ENCODE peak calls at places on chromosome 21, in four cellular contexts. K, I, U and Y are unnamed samples.

GRCh38 chr21:20971296-20971921 is 26.8 kb upstream of the NCAM2 start:
- DNase-seq in K (peak; percentile 49), I (no peak), U (no peak), Y (no peak)

GRCh38 chr21:35559128-35559831 is 501.0 kb downstream of the SETD4 start:
- DNase-seq in K (no peak), I (no peak), U (no peak), Y (no peak)

GRCh38 chr21:41973861-41974751 is 20.3 kb upstream of the C2CD2 start:
- DNase-seq in K (no peak), I (no peak), U (peak; percentile 28), Y (no peak)

GRCh38 chr21:40760811-40761210 is 86.1 kb downstream of the DSCAM start:
- DNase-seq in K (no peak), I (no peak), U (no peak), Y (no peak)

GRCh38 chr21:42397291-42398129 is 1.7 kb upstream of the TMPRSS3 start:
- DNase-seq in K (no peak), I (no peak), U (no peak), Y (no peak)

GRCh38 chr21:42845296-42845965 is 33.9 kb downstream of the WDR4 start:
- DNase-seq in K (no peak), I (peak; percentile 63), U (peak; percentile 58), Y (no peak)

GRCh38 chr21:35138665-35139381 is 89.7 kb upstream of the RUNX1 start:
- DNase-seq in K (no peak), I (no peak), U (no peak), Y (no peak)

GRCh38 chr21:42973309-42973990 is 912 bp upstream of the PKNOX1 start:
- DNase-seq in K (no peak), I (peak; percentile 69), U (no peak), Y (no peak)

GRCh38 chr21:32411366-32412161 is 942 bp upstream of the EVA1C start:
- DNase-seq in K (peak; percentile 55), I (peak; percentile 96), U (peak; percentile 87), Y (peak; percentile 75)

GRCh38 chr21:31686272-31686913 is 26.9 kb downstream of the SOD1 start:
- DNase-seq in K (no peak), I (no peak), U (no peak), Y (no peak)

GRCh38 chr21:32585042-32585710 is at the start of gene TCP10L:
- DNase-seq in K (no peak), I (no peak), U (no peak), Y (no peak)

GRCh38 chr21:32386195-32386870 is 6.5 kb downstream of the URB1 start:
- DNase-seq in K (no peak), I (peak; percentile 70), U (no peak), Y (peak; percentile 89)

GRCh38 chr21:23541571-23541970 is 2065.7 kb downstream of the MRPL39 start:
- DNase-seq in K (no peak), I (no peak), U (no peak), Y (no peak)

DNA sequence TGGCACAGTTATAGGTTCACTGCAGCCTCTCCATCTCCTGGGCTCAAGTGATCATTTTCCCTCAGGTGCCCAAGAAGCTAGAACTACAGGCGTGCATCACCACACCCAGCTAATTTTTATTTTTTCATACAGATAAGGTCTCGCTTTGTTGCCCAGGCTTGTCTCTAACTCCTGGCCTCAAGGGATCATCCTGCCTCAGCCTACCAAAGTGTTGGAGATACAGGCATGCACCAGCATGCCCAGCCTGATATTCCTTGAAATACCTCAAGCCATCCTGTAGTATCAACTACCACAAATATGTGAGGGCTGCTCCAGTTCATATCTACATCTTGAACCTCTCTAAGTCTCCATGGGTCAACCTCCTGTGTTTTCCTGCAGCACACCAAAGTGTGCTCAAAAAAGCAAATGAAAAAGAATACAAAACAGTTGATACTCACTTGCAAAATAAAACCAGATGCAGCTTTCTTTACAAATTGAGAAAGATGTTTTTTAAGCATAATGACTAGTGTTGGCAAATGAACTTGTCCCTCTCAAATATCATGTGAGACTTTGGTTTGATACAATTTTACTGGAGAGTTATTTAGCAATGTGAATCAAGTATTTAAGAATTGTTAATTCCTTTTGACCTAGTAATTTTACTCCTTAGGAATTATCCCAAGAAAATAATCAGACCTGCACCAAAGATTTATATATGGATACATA is 197.8 kb downstream of the NRIP1 start:
- DNase-seq in K (no peak), I (no peak), U (no peak), Y (no peak)
- H3K4me1 ChIP-seq in K (peaks cover 19% of the 10 kb centered on the region), I (no peaks in the 10 kb centered on the region), U (no peaks in the 10 kb centered on the region), Y (no peaks in the 10 kb centered on the region)

GRCh38 chr21:34131586-34131985 is 58.2 kb downstream of the MRPS6 start:
- DNase-seq in K (no peak), I (no peak), U (no peak), Y (no peak)
- H3K4me1 ChIP-seq in K (peaks cover 47% of the 10 kb centered on the region), I (peaks cover 85% of the 10 kb centered on the region), U (peaks cover 12% of the 10 kb centered on the region), Y (peaks cover 44% of the 10 kb centered on the region)

DNA sequence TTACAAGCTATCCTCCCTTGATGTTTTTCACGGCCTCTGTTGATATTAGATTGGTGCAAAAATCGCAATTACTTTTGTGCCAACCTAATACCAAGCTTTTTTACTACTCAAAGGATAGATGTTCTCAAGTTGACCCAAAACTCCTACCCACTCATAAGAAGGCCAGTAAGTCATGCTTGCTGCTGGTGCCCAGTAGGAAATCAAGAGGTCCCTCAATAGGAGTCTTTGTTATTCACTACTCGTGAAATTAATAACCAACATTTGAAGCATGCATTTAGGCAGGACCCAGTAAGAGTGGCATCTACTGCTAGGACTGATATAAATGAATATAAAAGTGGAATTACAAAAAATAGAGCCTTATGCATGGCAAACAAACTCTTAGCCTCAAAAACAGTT is 52.6 kb downstream of the APP start:
- DNase-seq in K (no peak), I (no peak), U (no peak), Y (no peak)
- H3K4me1 ChIP-seq in K (peaks cover 15% of the 10 kb centered on the region), I (peaks cover 19% of the 10 kb centered on the region), U (peaks cover 4% of the 10 kb centered on the region), Y (peaks cover 13% of the 10 kb centered on the region)

GRCh38 chr21:39313457-39314154 is at the start of gene BRWD1:
- DNase-seq in K (peak; percentile 92), I (peak; percentile 88), U (peak; percentile 77), Y (no peak)

GRCh38 chr21:39313042-39313456 is 383 bp downstream of the BRWD1 start:
- DNase-seq in K (peak; percentile 58), I (peak; percentile 66), U (peak; percentile 34), Y (peak; percentile 66)

GRCh38 chr21:39315603-39316002 is 2.2 kb upstream of the BRWD1 start:
- DNase-seq in K (no peak), I (no peak), U (no peak), Y (no peak)

GRCh38 chr21:39316062-39316461 is 2.6 kb upstream of the BRWD1 start:
- DNase-seq in K (no peak), I (no peak), U (no peak), Y (no peak)

DNA sequence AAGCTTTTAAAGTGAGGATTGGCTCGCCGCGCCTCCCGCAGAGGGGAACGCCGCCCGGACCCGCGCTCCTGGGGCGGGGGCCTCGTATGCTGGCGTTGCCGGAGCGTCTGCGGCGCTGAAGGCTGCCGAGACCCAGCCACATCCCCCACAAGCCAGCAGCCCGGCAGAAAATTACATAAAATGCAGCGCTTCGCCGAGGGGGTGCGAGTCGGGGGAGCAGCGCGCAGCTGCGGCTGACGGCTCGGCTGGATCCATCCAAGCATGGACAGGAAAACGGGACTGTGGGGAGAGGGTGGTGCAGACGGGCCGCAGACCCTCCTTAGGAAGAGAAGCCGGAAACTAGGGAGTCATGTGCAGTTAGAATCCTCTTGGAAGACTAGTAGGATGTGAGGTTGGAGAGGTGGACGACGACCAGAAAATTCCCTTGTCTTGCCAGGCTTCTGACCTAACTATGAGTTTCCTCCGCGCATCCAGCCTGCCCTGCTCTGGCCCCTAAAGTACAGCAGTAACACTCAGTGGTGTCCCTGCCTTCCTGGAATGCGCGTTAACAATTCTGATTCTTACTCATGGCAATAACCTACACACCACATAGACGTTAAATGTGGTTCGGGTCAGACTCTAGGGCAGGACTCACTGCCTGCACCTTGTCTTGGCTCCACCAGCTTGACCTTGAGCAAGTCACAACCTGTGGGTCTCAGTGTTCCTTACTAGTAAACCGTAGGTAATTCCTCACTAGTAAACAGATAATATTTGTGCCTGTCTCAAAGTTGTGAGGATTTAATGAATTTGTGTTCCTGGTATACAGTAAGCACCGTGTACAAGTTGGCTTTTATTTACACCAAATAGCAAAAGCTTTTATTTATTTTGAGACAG is 959 bp upstream of the BRWD1 start:
- DNase-seq in K (no peak), I (peak; percentile 71), U (peak; percentile 33), Y (peak; percentile 68)
- H3K4me1 ChIP-seq in K (peaks cover 11% of the 10 kb centered on the region), I (peaks cover 17% of the 10 kb centered on the region), U (peaks cover 2% of the 10 kb centered on the region), Y (peaks cover 14% of the 10 kb centered on the region)

GRCh38 chr21:29299906-29300546 is 1.3 kb downstream of the BACH1 start:
- DNase-seq in K (peak; percentile 64), I (peak; percentile 70), U (peak; percentile 81), Y (peak; percentile 37)

GRCh38 chr21:29298348-29299045 is at the start of gene BACH1:
- DNase-seq in K (peak; percentile 98), I (peak; percentile 93), U (peak; percentile 88), Y (peak; percentile 46)

GRCh38 chr21:29296452-29296851 is 2.3 kb upstream of the BACH1 start:
- DNase-seq in K (no peak), I (no peak), U (no peak), Y (no peak)

GRCh38 chr21:29299046-29299905 is 554 bp downstream of the BACH1 start:
- DNase-seq in K (peak; percentile 78), I (peak; percentile 75), U (peak; percentile 47), Y (peak; percentile 83)

DNA sequence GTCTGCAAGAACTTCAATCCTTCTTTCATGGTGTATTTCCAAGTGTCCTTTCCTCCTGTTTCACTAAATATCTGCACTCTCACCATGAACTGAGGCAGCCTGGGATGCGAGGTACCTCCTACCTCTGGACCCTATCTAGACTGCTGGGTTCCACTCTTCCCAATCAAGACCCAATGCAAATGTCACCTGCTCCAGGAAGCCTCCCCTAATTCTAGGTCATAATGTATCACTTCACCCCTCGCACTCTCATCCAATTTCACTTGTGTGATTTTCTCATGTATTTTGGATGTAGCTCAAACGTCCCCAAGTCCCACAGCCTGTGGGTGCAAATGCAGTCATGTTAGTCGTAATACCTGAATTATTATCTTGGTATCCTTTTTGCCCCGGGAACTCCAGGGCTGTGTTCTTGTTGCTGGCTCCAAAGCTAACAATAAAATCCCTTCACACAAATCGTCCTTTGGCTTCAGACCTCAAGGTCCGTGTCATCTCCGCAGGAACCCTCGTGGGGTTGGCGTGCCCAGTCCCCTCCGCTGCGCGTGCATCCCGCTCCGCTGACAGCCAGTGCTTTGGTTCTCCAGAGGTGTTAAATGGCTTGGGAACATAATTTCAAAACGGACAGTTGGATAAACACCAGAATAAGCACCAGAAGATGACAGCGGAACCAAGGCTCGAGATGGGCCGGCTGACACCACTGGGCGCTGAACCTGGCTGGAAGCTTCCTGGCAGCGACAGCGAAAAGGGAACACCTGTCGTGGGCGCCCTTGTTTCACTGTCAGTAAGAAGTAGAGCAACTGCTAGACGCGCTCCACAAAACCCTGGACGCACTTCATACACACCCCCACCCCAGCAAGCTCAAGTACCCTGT is 1.0 kb upstream of the BACH1 start:
- DNase-seq in K (no peak), I (peak; percentile 62), U (no peak), Y (peak; percentile 65)
- H3K4me1 ChIP-seq in K (peaks cover 12% of the 10 kb centered on the region), I (peaks cover 36% of the 10 kb centered on the region), U (peaks cover 3% of the 10 kb centered on the region), Y (peaks cover 3% of the 10 kb centered on the region)

DNA sequence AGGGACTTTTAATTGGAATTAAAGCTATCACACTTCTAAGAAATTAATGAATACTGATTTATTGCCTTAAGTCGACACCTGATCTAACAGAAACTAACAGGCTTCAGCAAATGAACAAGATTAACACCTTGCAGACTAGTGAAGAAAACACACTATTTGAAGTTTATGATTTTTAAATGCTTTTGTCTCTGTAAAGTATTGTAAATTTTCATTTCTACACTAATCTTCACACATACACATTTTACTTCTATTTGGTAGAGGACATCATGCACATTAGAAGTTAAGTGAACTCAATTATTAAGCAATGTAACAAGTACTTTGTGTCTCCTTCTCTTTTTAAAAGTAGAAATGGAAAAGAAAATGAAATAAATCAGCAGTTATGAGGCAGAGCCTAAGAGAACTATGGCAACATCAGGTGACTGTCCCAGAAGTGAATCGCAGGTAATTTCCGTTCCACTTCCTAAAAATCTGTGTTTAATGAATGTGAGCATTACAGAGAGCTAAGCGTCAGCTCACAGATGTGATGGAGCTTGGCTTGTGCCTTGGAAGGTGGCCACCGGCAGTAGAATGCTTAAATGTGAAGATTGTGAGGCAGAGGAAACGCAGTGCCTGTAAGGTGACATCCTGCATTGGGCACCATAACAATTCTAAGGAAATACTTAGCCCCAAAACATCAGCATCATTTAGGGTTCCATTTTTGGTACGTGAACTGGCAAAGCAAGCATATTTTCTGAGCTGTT is 1.2 kb downstream of the PRMT2 start:
- DNase-seq in K (no peak), I (no peak), U (no peak), Y (no peak)
- H3K4me1 ChIP-seq in K (peaks cover 12% of the 10 kb centered on the region), I (peaks cover 50% of the 10 kb centered on the region), U (peaks cover 1% of the 10 kb centered on the region), Y (peaks cover 20% of the 10 kb centered on the region)